ENCODE peak calls at places on chromosomes 6 and 20, in six cellular contexts. One of them, this sample, is unnamed.

GRCh38 chr6:142913511-142914047 is 31.4 kb downstream of the HIVEP2 start:
- DNase-seq in amygdala: no peak
- DNase-seq in NCI-H69: no peak
- DNase-seq in mucosa of descending colon: peak
- DNase-seq in AG09309: no peak
- DNase-seq in A172: no peak
- DNase-seq in this sample: no peak

GRCh38 chr6:28727559-28728211 is 196.1 kb downstream of the TRIM27 start:
- DNase-seq in mucosa of descending colon: no peak
- DNase-seq in AG09309: no peak
- DNase-seq in NCI-H69: no peak
- DNase-seq in A172: no peak
- DNase-seq in amygdala: no peak
- DNase-seq in this sample: no peak

GRCh38 chr6:73766040-73766439 is 70.0 kb downstream of the CD109 start:
- DNase-seq in A172: no peak
- DNase-seq in amygdala: no peak
- DNase-seq in AG09309: no peak
- DNase-seq in NCI-H69: no peak
- DNase-seq in mucosa of descending colon: no peak
- DNase-seq in this sample: no peak

GRCh38 chr6:31861150-31861549 is 1.5 kb downstream of the NEU1 start:
- DNase-seq in mucosa of descending colon: no peak
- DNase-seq in AG09309: no peak
- DNase-seq in A172: no peak
- DNase-seq in amygdala: no peak
- DNase-seq in NCI-H69: no peak
- DNase-seq in this sample: no peak

GRCh38 chr6:21033575-21034026 is 499.3 kb downstream of the CDKAL1 start:
- DNase-seq in A172: no peak
- DNase-seq in mucosa of descending colon: no peak
- DNase-seq in NCI-H69: peak
- DNase-seq in AG09309: peak
- DNase-seq in amygdala: no peak
- DNase-seq in this sample: no peak

GRCh38 chr20:1473821-1474220 is 7.2 kb upstream of the NSFL1C start:
- DNase-seq in amygdala: no peak
- DNase-seq in AG09309: no peak
- DNase-seq in mucosa of descending colon: no peak
- DNase-seq in NCI-H69: no peak
- DNase-seq in A172: no peak
- DNase-seq in this sample: no peak

GRCh38 chr20:38209736-38210405 is 44.8 kb upstream of the TGM2 start:
- DNase-seq in NCI-H69: no peak
- DNase-seq in mucosa of descending colon: no peak
- DNase-seq in A172: no peak
- DNase-seq in amygdala: no peak
- DNase-seq in AG09309: no peak
- DNase-seq in this sample: no peak

GRCh38 chr20:36396340-36396739 is 90.2 kb downstream of the DLGAP4 start:
- DNase-seq in NCI-H69: no peak
- DNase-seq in A172: no peak
- DNase-seq in amygdala: no peak
- DNase-seq in mucosa of descending colon: no peak
- DNase-seq in AG09309: no peak
- DNase-seq in this sample: no peak

GRCh38 chr6:160051390-160051789 is 70.2 kb upstream of the SLC22A1 start:
- DNase-seq in A172: no peak
- DNase-seq in amygdala: no peak
- DNase-seq in AG09309: no peak
- DNase-seq in NCI-H69: no peak
- DNase-seq in mucosa of descending colon: no peak
- DNase-seq in this sample: no peak

GRCh38 chr6:142242269-142242668 is 59.5 kb upstream of the ADGRG6 start:
- DNase-seq in AG09309: peak
- DNase-seq in amygdala: no peak
- DNase-seq in NCI-H69: no peak
- DNase-seq in mucosa of descending colon: no peak
- DNase-seq in A172: no peak
- DNase-seq in this sample: no peak

GRCh38 chr6:90714319-90714718 is 127.4 kb upstream of the MAP3K7 start:
- DNase-seq in NCI-H69: no peak
- DNase-seq in AG09309: no peak
- DNase-seq in A172: peak
- DNase-seq in amygdala: no peak
- DNase-seq in mucosa of descending colon: no peak
- DNase-seq in this sample: no peak

GRCh38 chr6:31239854-31240253 is 32.0 kb downstream of the HLA-C start:
- DNase-seq in mucosa of descending colon: no peak
- DNase-seq in AG09309: no peak
- DNase-seq in NCI-H69: no peak
- DNase-seq in A172: peak
- DNase-seq in amygdala: no peak
- DNase-seq in this sample: no peak

GRCh38 chr6:99604161-99605073 is 2.2 kb upstream of the PRDM13 start:
- DNase-seq in amygdala: no peak
- DNase-seq in AG09309: no peak
- DNase-seq in mucosa of descending colon: no peak
- DNase-seq in A172: no peak
- DNase-seq in NCI-H69: no peak
- DNase-seq in this sample: no peak

GRCh38 chr20:58853976-58854637 is 1.6 kb downstream of the GNAS start:
- DNase-seq in NCI-H69: no peak
- DNase-seq in A172: no peak
- DNase-seq in amygdala: no peak
- DNase-seq in AG09309: no peak
- DNase-seq in mucosa of descending colon: no peak
- DNase-seq in this sample: no peak

GRCh38 chr6:148972481-148972880 is 225.7 kb downstream of the UST start:
- DNase-seq in mucosa of descending colon: peak
- DNase-seq in A172: peak
- DNase-seq in NCI-H69: peak
- DNase-seq in AG09309: no peak
- DNase-seq in amygdala: no peak
- DNase-seq in this sample: peak

GRCh38 chr6:34897130-34897529 is 8.1 kb downstream of the ANKS1A start:
- DNase-seq in AG09309: no peak
- DNase-seq in mucosa of descending colon: no peak
- DNase-seq in NCI-H69: no peak
- DNase-seq in amygdala: no peak
- DNase-seq in A172: no peak
- DNase-seq in this sample: no peak